ENCODE peak calls at places on chromosomes 1 and 21, in six cellular contexts. K is HCT116, Y is fibroblast of lung, O is OCI-LY7, R is neural progenitor cell, V is keratinocyte. T is an unnamed sample.

GRCh38 chr21:16751705-16752104 is 761.1 kb upstream of the CXADR start:
- DNase-seq in R (no peak), K (no peak), V (no peak), O (no peak), Y (no peak), T (peak)

GRCh38 chr1:147204080-147204479 is 21.1 kb downstream of the FMO5 start:
- DNase-seq in O (peak), R (no peak), K (no peak), Y (no peak), V (no peak), T (no peak)

GRCh38 chr1:239218296-239218695 is 168.1 kb upstream of the CHRM3 start:
- DNase-seq in K (no peak), V (no peak), Y (no peak), R (no peak), O (no peak), T (no peak)

GRCh38 chr1:11334261-11334804 is 61.3 kb downstream of the UBIAD1 start:
- DNase-seq in R (peak), Y (no peak), O (no peak), V (no peak), K (no peak), T (no peak)

GRCh38 chr1:155062151-155062686 is 1.3 kb upstream of the EFNA4 start:
- DNase-seq in O (peak), V (no peak), R (peak), Y (no peak), K (no peak), T (no peak)

GRCh38 chr1:170664283-170664827 is 424 bp downstream of the PRRX1 start:
- DNase-seq in K (no peak), O (no peak), V (no peak), Y (no peak), R (peak), T (no peak)

GRCh38 chr1:246537887-246538286 is 28.2 kb downstream of the TFB2M start:
- DNase-seq in K (no peak), O (no peak), R (no peak), Y (no peak), V (no peak), T (no peak)

GRCh38 chr1:202016022-202016624 is 5.7 kb downstream of the ELF3 start:
- DNase-seq in Y (peak), R (no peak), K (no peak), V (no peak), O (no peak), T (no peak)

GRCh38 chr1:63779338-63779819 is 5.6 kb downstream of the ROR1 start:
- DNase-seq in O (no peak), K (no peak), R (no peak), V (no peak), Y (peak), T (no peak)

GRCh38 chr1:217273866-217274265 is 357.0 kb downstream of the GPATCH2 start:
- DNase-seq in O (no peak), K (no peak), V (no peak), R (no peak), Y (no peak), T (no peak)

GRCh38 chr1:108190001-108190634 is 10.0 kb downstream of the SLC25A24 start:
- DNase-seq in K (no peak), V (no peak), Y (no peak), R (no peak), O (no peak), T (no peak)

GRCh38 chr1:47881505-47882442 is 115.4 kb downstream of the TRABD2B start:
- DNase-seq in O (no peak), Y (peak), K (no peak), R (no peak), V (no peak), T (no peak)

GRCh38 chr1:60129916-60130315 is 56.3 kb upstream of the C1orf87 start:
- DNase-seq in O (no peak), K (no peak), Y (no peak), V (no peak), R (no peak), T (no peak)

GRCh38 chr1:41662061-41662655 is 177.7 kb upstream of the EDN2 start:
- DNase-seq in Y (peak), R (peak), O (no peak), K (peak), V (no peak), T (peak)

GRCh38 chr1:115099693-115100050 is 10.4 kb upstream of the TSPAN2 start:
- DNase-seq in Y (no peak), R (no peak), O (no peak), V (peak), K (no peak), T (no peak)

GRCh38 chr1:246483204-246483933 is 23.7 kb downstream of the SMYD3 start:
- DNase-seq in K (no peak), O (no peak), R (no peak), Y (peak), V (no peak), T (no peak)

GRCh38 chr1:116879478-116880133 is 30.1 kb upstream of the PTGFRN start:
- DNase-seq in V (no peak), Y (no peak), K (no peak), R (no peak), O (no peak), T (no peak)

DNA sequence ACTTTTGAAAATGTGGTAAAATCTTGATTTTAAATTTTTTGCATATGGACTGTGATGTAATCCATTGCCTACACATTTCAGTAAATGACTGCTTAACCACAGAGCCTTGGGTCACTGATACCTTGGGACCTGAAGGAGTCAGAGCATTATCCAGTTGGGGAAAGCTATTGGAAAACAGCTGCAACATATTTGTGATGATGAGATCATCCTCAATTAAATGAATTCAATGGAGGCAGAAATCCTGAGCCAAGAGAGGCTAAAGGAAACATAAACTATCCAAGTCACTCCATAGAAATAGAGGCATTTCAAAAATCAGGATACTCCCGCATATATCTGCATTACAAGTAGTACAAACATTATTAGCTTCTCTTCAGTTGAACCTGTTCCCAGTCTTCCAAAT is 99.8 kb upstream of the PRMT6 start:
- DNase-seq in V (no peak), K (no peak), Y (peak), R (no peak), O (no peak), T (no peak)
- TF ChIP-seq CTCF in V (no peak), K (no peak), Y (no peak), R (no peak), O (no peak), T (no peak)

GRCh38 chr1:153346067-153346723 is 2.4 kb downstream of the PGLYRP4 start:
- DNase-seq in Y (no peak), O (no peak), K (no peak), V (no peak), R (no peak), T (no peak)
- H3K4me3 ChIP-seq in Y (no peak), O (no peak), K (no peak), V (no peak), R (no peak), T (no peak)

GRCh38 chr21:39348040-39348354 is 891 bp downstream of the HMGN1 start:
- DNase-seq in R (no peak), O (no peak), V (no peak), Y (no peak), K (no peak), T (no peak)

GRCh38 chr21:39348355-39349210 is at the start of gene HMGN1:
- DNase-seq in K (no peak), V (no peak), Y (peak), O (peak), R (peak), T (peak)

GRCh38 chr21:39347537-39347936 is 1.4 kb downstream of the HMGN1 start:
- DNase-seq in K (no peak), O (no peak), V (no peak), R (no peak), Y (no peak), T (no peak)

GRCh38 chr21:39349211-39350093 is 564 bp upstream of the HMGN1 start:
- DNase-seq in O (peak), K (peak), R (peak), V (peak), Y (peak), T (peak)

GRCh38 chr21:39350094-39351006 is 1.5 kb upstream of the HMGN1 start:
- DNase-seq in K (no peak), V (no peak), R (no peak), O (no peak), Y (peak), T (no peak)
- H2AFZ ChIP-seq in K (no peak), V (peak), R (peak), O (peak), Y (no peak), T (peak)

GRCh38 chr1:22284906-22285544 is 142.1 kb upstream of the WNT4 start:
- DNase-seq in Y (no peak), R (no peak), V (no peak), K (no peak), O (no peak), T (no peak)

GRCh38 chr1:22281521-22282241 is 138.8 kb upstream of the WNT4 start:
- DNase-seq in O (no peak), K (no peak), Y (no peak), R (no peak), V (no peak), T (no peak)

GRCh38 chr1:22282281-22282970 is 139.5 kb upstream of the WNT4 start:
- DNase-seq in R (no peak), V (no peak), K (no peak), O (no peak), Y (no peak), T (no peak)

GRCh38 chr1:22284236-22284635 is 141.3 kb upstream of the WNT4 start:
- DNase-seq in O (no peak), R (no peak), V (no peak), K (no peak), Y (no peak), T (no peak)

GRCh38 chr1:22283596-22283995 is 140.7 kb upstream of the WNT4 start:
- DNase-seq in V (no peak), K (no peak), Y (no peak), R (no peak), O (no peak), T (no peak)
- TF ChIP-seq CTCF in V (no peak), K (no peak), Y (no peak), R (no peak), O (no peak), T (no peak)